ENCODE peak calls at places on chromosomes 7 and 10, in six cellular contexts. One of them, this sample, is unnamed.

GRCh38 chr7:36939816-36940215 is 215.5 kb upstream of the AOAH start:
- DNase-seq in colonic mucosa: no peak
- DNase-seq in activated CD4-positive, alpha-beta memory T cell treated with anti-CD3 and anti-CD28 coated beads for 36 hours: no peak
- DNase-seq in choroid plexus epithelial cell: no peak
- DNase-seq in HL-60: no peak
- DNase-seq in T-helper 9 cell: no peak
- DNase-seq in this sample: no peak

GRCh38 chr7:95099101-95099500 is 191.7 kb downstream of the PPP1R9A start:
- DNase-seq in colonic mucosa: no peak
- DNase-seq in activated CD4-positive, alpha-beta memory T cell treated with anti-CD3 and anti-CD28 coated beads for 36 hours: no peak
- DNase-seq in choroid plexus epithelial cell: peak; percentile 7
- DNase-seq in HL-60: no peak
- DNase-seq in T-helper 9 cell: no peak
- DNase-seq in this sample: no peak

GRCh38 chr10:46325021-46325420 is 38.2 kb downstream of the ANTXRL start:
- DNase-seq in colonic mucosa: no peak
- DNase-seq in activated CD4-positive, alpha-beta memory T cell treated with anti-CD3 and anti-CD28 coated beads for 36 hours: no peak
- DNase-seq in choroid plexus epithelial cell: peak; percentile 45
- DNase-seq in HL-60: no peak
- DNase-seq in T-helper 9 cell: no peak
- DNase-seq in this sample: no peak

GRCh38 chr10:5526691-5527331 is 2.0 kb downstream of the CALML3 start:
- DNase-seq in colonic mucosa: no peak
- DNase-seq in activated CD4-positive, alpha-beta memory T cell treated with anti-CD3 and anti-CD28 coated beads for 36 hours: peak; percentile 3
- DNase-seq in choroid plexus epithelial cell: no peak
- DNase-seq in HL-60: no peak
- DNase-seq in T-helper 9 cell: no peak
- DNase-seq in this sample: no peak

GRCh38 chr10:29926649-29927048 is 132.7 kb downstream of the JCAD start:
- DNase-seq in colonic mucosa: no peak
- DNase-seq in activated CD4-positive, alpha-beta memory T cell treated with anti-CD3 and anti-CD28 coated beads for 36 hours: no peak
- DNase-seq in choroid plexus epithelial cell: peak; percentile 93
- DNase-seq in HL-60: no peak
- DNase-seq in T-helper 9 cell: no peak
- DNase-seq in this sample: no peak

GRCh38 chr10:12510566-12510965 is 161.2 kb downstream of the CAMK1D start:
- DNase-seq in colonic mucosa: peak; percentile 12
- DNase-seq in activated CD4-positive, alpha-beta memory T cell treated with anti-CD3 and anti-CD28 coated beads for 36 hours: no peak
- DNase-seq in choroid plexus epithelial cell: no peak
- DNase-seq in HL-60: no peak
- DNase-seq in T-helper 9 cell: no peak
- DNase-seq in this sample: no peak

GRCh38 chr10:9229702-9230101 is 1175.2 kb downstream of the GATA3 start:
- DNase-seq in colonic mucosa: no peak
- DNase-seq in activated CD4-positive, alpha-beta memory T cell treated with anti-CD3 and anti-CD28 coated beads for 36 hours: peak; percentile 16
- DNase-seq in choroid plexus epithelial cell: no peak
- DNase-seq in HL-60: no peak
- DNase-seq in T-helper 9 cell: no peak
- DNase-seq in this sample: peak; percentile 34

GRCh38 chr7:73769481-73770001 is 529 bp downstream of the CLDN3 start:
- DNase-seq in colonic mucosa: no peak
- DNase-seq in activated CD4-positive, alpha-beta memory T cell treated with anti-CD3 and anti-CD28 coated beads for 36 hours: no peak
- DNase-seq in choroid plexus epithelial cell: no peak
- DNase-seq in HL-60: no peak
- DNase-seq in T-helper 9 cell: no peak
- DNase-seq in this sample: no peak

GRCh38 chr10:102117391-102118159 is 2.6 kb downstream of the LDB1 start:
- DNase-seq in colonic mucosa: peak; percentile 77
- DNase-seq in activated CD4-positive, alpha-beta memory T cell treated with anti-CD3 and anti-CD28 coated beads for 36 hours: peak; percentile 81
- DNase-seq in choroid plexus epithelial cell: peak; percentile 81
- DNase-seq in HL-60: peak; percentile 75
- DNase-seq in T-helper 9 cell: peak; percentile 56
- DNase-seq in this sample: peak; percentile 71

GRCh38 chr10:59762505-59762904 is 9.2 kb upstream of the MRLN start:
- DNase-seq in colonic mucosa: no peak
- DNase-seq in activated CD4-positive, alpha-beta memory T cell treated with anti-CD3 and anti-CD28 coated beads for 36 hours: no peak
- DNase-seq in choroid plexus epithelial cell: no peak
- DNase-seq in HL-60: no peak
- DNase-seq in T-helper 9 cell: no peak
- DNase-seq in this sample: no peak

GRCh38 chr7:45703911-45704682 is 129.9 kb downstream of the ADCY1 start:
- DNase-seq in colonic mucosa: peak; percentile 7
- DNase-seq in activated CD4-positive, alpha-beta memory T cell treated with anti-CD3 and anti-CD28 coated beads for 36 hours: no peak
- DNase-seq in choroid plexus epithelial cell: no peak
- DNase-seq in HL-60: no peak
- DNase-seq in T-helper 9 cell: no peak
- DNase-seq in this sample: no peak

GRCh38 chr7:122885583-122886356 is 490 bp downstream of the CADPS2 start:
- DNase-seq in colonic mucosa: peak; percentile 45
- DNase-seq in activated CD4-positive, alpha-beta memory T cell treated with anti-CD3 and anti-CD28 coated beads for 36 hours: no peak
- DNase-seq in choroid plexus epithelial cell: peak; percentile 60
- DNase-seq in HL-60: no peak
- DNase-seq in T-helper 9 cell: no peak
- DNase-seq in this sample: peak; percentile 7

GRCh38 chr10:127013251-127013656 is 108.0 kb downstream of the DOCK1 start:
- DNase-seq in colonic mucosa: peak; percentile 80
- DNase-seq in activated CD4-positive, alpha-beta memory T cell treated with anti-CD3 and anti-CD28 coated beads for 36 hours: no peak
- DNase-seq in choroid plexus epithelial cell: no peak
- DNase-seq in HL-60: no peak
- DNase-seq in T-helper 9 cell: no peak
- DNase-seq in this sample: no peak

GRCh38 chr10:1240341-1240775 is 184.2 kb downstream of the WDR37 start:
- DNase-seq in colonic mucosa: no peak
- DNase-seq in activated CD4-positive, alpha-beta memory T cell treated with anti-CD3 and anti-CD28 coated beads for 36 hours: peak; percentile 58
- DNase-seq in choroid plexus epithelial cell: no peak
- DNase-seq in HL-60: no peak
- DNase-seq in T-helper 9 cell: no peak
- DNase-seq in this sample: no peak

This sample was measured in stimulated activated CD4-positive, alpha-beta T cell treated with anti-CD3 and anti-CD28 coated beads, Interleukin-15, amount 100 ng/mL, for 24 hours.